ENCODE peak calls at places on chromosomes 13 and 19, in nine cellular contexts. One of them, this sample, is unnamed.

GRCh38 chr13:41502021-41502420 is 44.7 kb downstream of the RGCC start:
- DNase-seq in retinal pigment epithelial cell: no peak
- DNase-seq in HL-60: no peak
- DNase-seq in endodermal cell: no peak
- DNase-seq in adrenal gland: no peak
- DNase-seq in PC-9: no peak
- DNase-seq in BE2C: no peak
- DNase-seq in AG09309: no peak
- DNase-seq in HFF-Myc: no peak
- DNase-seq in this sample: no peak

GRCh38 chr13:59024434-59024833 is 1139.3 kb downstream of the DIAPH3 start:
- DNase-seq in retinal pigment epithelial cell: no peak
- DNase-seq in adrenal gland: no peak
- DNase-seq in BE2C: no peak
- DNase-seq in HL-60: peak
- DNase-seq in HFF-Myc: no peak
- DNase-seq in AG09309: no peak
- DNase-seq in PC-9: no peak
- DNase-seq in endodermal cell: no peak
- DNase-seq in this sample: no peak

GRCh38 chr13:92012787-92013186 is 614.4 kb downstream of the GPC5 start:
- DNase-seq in AG09309: no peak
- DNase-seq in BE2C: peak
- DNase-seq in adrenal gland: no peak
- DNase-seq in PC-9: no peak
- DNase-seq in HL-60: no peak
- DNase-seq in endodermal cell: no peak
- DNase-seq in retinal pigment epithelial cell: no peak
- DNase-seq in HFF-Myc: no peak
- DNase-seq in this sample: no peak

GRCh38 chr19:40641306-40641705 is 40.1 kb downstream of the LTBP4 start:
- DNase-seq in retinal pigment epithelial cell: no peak
- DNase-seq in BE2C: no peak
- DNase-seq in HFF-Myc: no peak
- DNase-seq in adrenal gland: no peak
- DNase-seq in HL-60: no peak
- DNase-seq in endodermal cell: no peak
- DNase-seq in AG09309: no peak
- DNase-seq in PC-9: no peak
- DNase-seq in this sample: no peak

GRCh38 chr19:39467941-39468340 is 12.7 kb upstream of the TIMM50 start:
- DNase-seq in adrenal gland: no peak
- DNase-seq in BE2C: no peak
- DNase-seq in PC-9: no peak
- DNase-seq in endodermal cell: no peak
- DNase-seq in HL-60: no peak
- DNase-seq in AG09309: no peak
- DNase-seq in retinal pigment epithelial cell: no peak
- DNase-seq in HFF-Myc: no peak
- DNase-seq in this sample: no peak

GRCh38 chr19:21934131-21934530 is 76.6 kb downstream of the ZNF208 start:
- DNase-seq in AG09309: no peak
- DNase-seq in BE2C: no peak
- DNase-seq in PC-9: no peak
- DNase-seq in endodermal cell: no peak
- DNase-seq in retinal pigment epithelial cell: no peak
- DNase-seq in adrenal gland: no peak
- DNase-seq in HL-60: no peak
- DNase-seq in HFF-Myc: no peak
- DNase-seq in this sample: no peak

GRCh38 chr19:58170860-58171259 is 12.0 kb upstream of the ZNF274 start:
- DNase-seq in BE2C: no peak
- DNase-seq in AG09309: no peak
- DNase-seq in endodermal cell: no peak
- DNase-seq in adrenal gland: no peak
- DNase-seq in PC-9: no peak
- DNase-seq in retinal pigment epithelial cell: no peak
- DNase-seq in HFF-Myc: no peak
- DNase-seq in HL-60: no peak
- DNase-seq in this sample: no peak

GRCh38 chr19:52679598-52679997 is 41.4 kb upstream of the ZNF83 start:
- DNase-seq in adrenal gland: no peak
- DNase-seq in retinal pigment epithelial cell: no peak
- DNase-seq in AG09309: no peak
- DNase-seq in HFF-Myc: no peak
- DNase-seq in BE2C: no peak
- DNase-seq in endodermal cell: no peak
- DNase-seq in PC-9: no peak
- DNase-seq in HL-60: no peak
- DNase-seq in this sample: no peak

GRCh38 chr13:46747031-46747820 is 49.7 kb downstream of the ESD start:
- DNase-seq in HL-60: no peak
- DNase-seq in adrenal gland: no peak
- DNase-seq in endodermal cell: no peak
- DNase-seq in retinal pigment epithelial cell: no peak
- DNase-seq in AG09309: no peak
- DNase-seq in BE2C: no peak
- DNase-seq in HFF-Myc: no peak
- DNase-seq in PC-9: no peak
- DNase-seq in this sample: no peak

GRCh38 chr19:29831041-29831548 is 19.3 kb downstream of the CCNE1 start:
- DNase-seq in HL-60: no peak
- DNase-seq in PC-9: peak
- DNase-seq in retinal pigment epithelial cell: no peak
- DNase-seq in adrenal gland: no peak
- DNase-seq in AG09309: no peak
- DNase-seq in endodermal cell: peak
- DNase-seq in BE2C: no peak
- DNase-seq in HFF-Myc: no peak
- DNase-seq in this sample: no peak

GRCh38 chr13:113917523-113918371 is 53.9 kb upstream of the GAS6 start:
- DNase-seq in retinal pigment epithelial cell: no peak
- DNase-seq in PC-9: no peak
- DNase-seq in AG09309: no peak
- DNase-seq in HFF-Myc: no peak
- DNase-seq in endodermal cell: peak
- DNase-seq in HL-60: no peak
- DNase-seq in BE2C: no peak
- DNase-seq in adrenal gland: peak
- DNase-seq in this sample: peak

GRCh38 chr13:29474991-29475390 is 120.5 kb downstream of the SLC7A1 start:
- DNase-seq in BE2C: no peak
- DNase-seq in PC-9: no peak
- DNase-seq in HL-60: no peak
- DNase-seq in HFF-Myc: peak
- DNase-seq in retinal pigment epithelial cell: peak
- DNase-seq in adrenal gland: no peak
- DNase-seq in AG09309: peak
- DNase-seq in endodermal cell: no peak
- DNase-seq in this sample: no peak

GRCh38 chr19:41373993-41374392 is 2.3 kb upstream of the TMEM91 start:
- DNase-seq in retinal pigment epithelial cell: peak
- DNase-seq in endodermal cell: no peak
- DNase-seq in AG09309: peak
- DNase-seq in HL-60: no peak
- DNase-seq in adrenal gland: peak
- DNase-seq in BE2C: peak
- DNase-seq in HFF-Myc: peak
- DNase-seq in PC-9: no peak
- DNase-seq in this sample: peak

GRCh38 chr19:3178377-3178972 is at the start of gene S1PR4:
- DNase-seq in AG09309: no peak
- DNase-seq in adrenal gland: no peak
- DNase-seq in HFF-Myc: no peak
- DNase-seq in PC-9: no peak
- DNase-seq in BE2C: no peak
- DNase-seq in endodermal cell: no peak
- DNase-seq in retinal pigment epithelial cell: no peak
- DNase-seq in HL-60: no peak
- DNase-seq in this sample: no peak

GRCh38 chr19:56348289-56348877 is 33.7 kb upstream of the ZSCAN5A start:
- DNase-seq in retinal pigment epithelial cell: no peak
- DNase-seq in HFF-Myc: no peak
- DNase-seq in BE2C: peak
- DNase-seq in endodermal cell: peak
- DNase-seq in PC-9: peak
- DNase-seq in HL-60: no peak
- DNase-seq in adrenal gland: no peak
- DNase-seq in AG09309: no peak
- DNase-seq in this sample: no peak

GRCh38 chr13:58893396-58893795 is 1261.9 kb downstream of the PCDH17 start:
- DNase-seq in HFF-Myc: no peak
- DNase-seq in HL-60: no peak
- DNase-seq in adrenal gland: no peak
- DNase-seq in endodermal cell: no peak
- DNase-seq in BE2C: no peak
- DNase-seq in AG09309: no peak
- DNase-seq in PC-9: no peak
- DNase-seq in retinal pigment epithelial cell: no peak
- DNase-seq in this sample: no peak

GRCh38 chr19:18044825-18045304 is 36.9 kb downstream of the ARRDC2 start:
- DNase-seq in HL-60: peak
- DNase-seq in retinal pigment epithelial cell: no peak
- DNase-seq in PC-9: peak
- DNase-seq in adrenal gland: peak
- DNase-seq in HFF-Myc: no peak
- DNase-seq in BE2C: no peak
- DNase-seq in endodermal cell: peak
- DNase-seq in AG09309: peak
- DNase-seq in this sample: peak

GRCh38 chr19:42111811-42112210 is 20.4 kb downstream of the POU2F2 start:
- DNase-seq in endodermal cell: no peak
- DNase-seq in BE2C: no peak
- DNase-seq in retinal pigment epithelial cell: no peak
- DNase-seq in adrenal gland: no peak
- DNase-seq in PC-9: no peak
- DNase-seq in AG09309: no peak
- DNase-seq in HL-60: no peak
- DNase-seq in HFF-Myc: no peak
- DNase-seq in this sample: no peak

DNA sequence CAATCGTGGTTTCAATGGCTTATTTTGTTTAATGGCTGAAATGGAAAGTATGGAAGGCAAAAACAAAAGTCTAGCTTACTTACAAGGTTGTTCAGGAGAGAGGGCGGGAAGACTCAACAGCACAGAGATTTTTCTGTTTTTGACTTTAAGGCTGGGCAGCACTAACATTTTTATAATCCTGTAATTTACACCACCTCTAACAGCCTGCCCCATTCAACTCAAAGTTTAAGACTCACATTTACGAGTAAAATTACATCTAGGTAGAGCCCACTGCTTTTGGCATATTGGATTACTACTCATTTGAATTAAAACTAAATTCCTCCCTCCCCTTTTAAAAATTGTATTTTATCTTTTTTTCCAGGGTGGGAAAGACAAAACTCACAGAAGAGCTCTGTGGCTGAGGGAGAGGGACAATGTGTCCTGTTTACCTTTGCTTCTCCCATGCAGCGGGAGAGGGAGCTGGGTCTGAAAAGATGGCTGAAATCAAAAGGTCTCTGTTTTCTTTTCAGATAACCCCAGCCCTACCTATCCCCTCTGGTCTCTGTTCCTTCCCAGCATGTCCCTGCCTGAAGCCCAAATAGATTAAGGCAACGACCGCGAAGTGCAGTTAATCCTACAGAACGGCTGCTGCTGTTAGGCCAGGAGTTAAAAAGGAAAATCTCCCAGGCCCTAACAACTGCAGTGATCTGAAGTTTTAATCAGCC is 6.6 kb downstream of the EFNB2 start:
- DNase-seq in HFF-Myc: no peak
- DNase-seq in PC-9: no peak
- DNase-seq in adrenal gland: no peak
- DNase-seq in BE2C: no peak
- DNase-seq in endodermal cell: peak
- DNase-seq in AG09309: no peak
- DNase-seq in HL-60: no peak
- DNase-seq in retinal pigment epithelial cell: no peak
- DNase-seq in this sample: no peak
- H3K4me3 ChIP-seq in HFF-Myc: no peak
- H3K4me3 ChIP-seq in PC-9: no peak
- H3K4me3 ChIP-seq in adrenal gland: no peak
- H3K4me3 ChIP-seq in BE2C: peak
- H3K4me3 ChIP-seq in endodermal cell: no peak
- H3K4me3 ChIP-seq in AG09309: no peak
- H3K4me3 ChIP-seq in HL-60: no peak
- H3K4me3 ChIP-seq in retinal pigment epithelial cell: no peak
- H3K4me3 ChIP-seq in this sample: no peak

GRCh38 chr13:97125810-97126738 is 96.1 kb upstream of the MBNL2 start:
- DNase-seq in PC-9: peak
- DNase-seq in HL-60: peak
- DNase-seq in adrenal gland: peak
- DNase-seq in endodermal cell: no peak
- DNase-seq in BE2C: peak
- DNase-seq in HFF-Myc: no peak
- DNase-seq in AG09309: no peak
- DNase-seq in retinal pigment epithelial cell: no peak
- DNase-seq in this sample: no peak
- TF ChIP-seq CTCF in PC-9: peak
- TF ChIP-seq CTCF in HL-60: no peak
- TF ChIP-seq CTCF in adrenal gland: peak
- TF ChIP-seq CTCF in endodermal cell: no peak
- TF ChIP-seq CTCF in BE2C: no peak
- TF ChIP-seq CTCF in HFF-Myc: no peak
- TF ChIP-seq CTCF in AG09309: no peak
- TF ChIP-seq CTCF in retinal pigment epithelial cell: no peak
- TF ChIP-seq CTCF in this sample: no peak

DNA sequence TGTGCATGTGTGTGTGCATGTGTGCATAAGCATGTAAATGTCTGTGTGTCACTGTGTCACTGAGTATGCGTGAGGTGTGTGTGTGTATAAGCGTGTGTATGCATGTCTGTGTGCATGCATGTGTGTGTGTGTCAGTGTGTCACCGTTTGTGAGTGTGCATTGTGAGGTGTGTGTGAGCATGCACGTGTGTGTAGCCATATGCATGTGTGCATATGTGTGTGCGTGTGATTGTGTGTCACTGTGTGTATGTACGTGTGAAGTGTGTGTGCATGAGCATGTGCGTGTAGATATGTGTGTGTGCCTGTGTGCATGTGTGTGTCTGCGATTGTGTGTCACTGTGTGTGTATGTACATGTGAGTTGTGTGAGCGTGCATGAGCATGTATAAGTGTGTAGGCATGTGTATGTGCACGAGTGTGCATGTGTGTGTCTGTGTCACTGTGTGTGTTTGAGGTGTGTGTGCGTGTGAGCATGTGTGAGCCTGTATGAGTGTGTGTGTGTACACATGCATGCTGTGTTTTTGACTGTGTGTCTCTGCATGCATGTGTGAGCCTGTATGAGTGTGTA is 144.5 kb downstream of the NALCN start:
- DNase-seq in HFF-Myc: no peak
- DNase-seq in retinal pigment epithelial cell: no peak
- DNase-seq in PC-9: no peak
- DNase-seq in BE2C: no peak
- DNase-seq in endodermal cell: no peak
- DNase-seq in HL-60: no peak
- DNase-seq in AG09309: no peak
- DNase-seq in adrenal gland: no peak
- DNase-seq in this sample: no peak
- H3K4me3 ChIP-seq in HFF-Myc: no peak
- H3K4me3 ChIP-seq in retinal pigment epithelial cell: no peak
- H3K4me3 ChIP-seq in PC-9: no peak
- H3K4me3 ChIP-seq in BE2C: no peak
- H3K4me3 ChIP-seq in endodermal cell: no peak
- H3K4me3 ChIP-seq in HL-60: no peak
- H3K4me3 ChIP-seq in AG09309: no peak
- H3K4me3 ChIP-seq in adrenal gland: no peak
- H3K4me3 ChIP-seq in this sample: no peak

GRCh38 chr19:16593181-16593580 is 21.0 kb upstream of the SLC35E1 start:
- DNase-seq in retinal pigment epithelial cell: no peak
- DNase-seq in AG09309: no peak
- DNase-seq in endodermal cell: no peak
- DNase-seq in BE2C: no peak
- DNase-seq in HFF-Myc: no peak
- DNase-seq in HL-60: no peak
- DNase-seq in PC-9: no peak
- DNase-seq in adrenal gland: no peak
- DNase-seq in this sample: no peak
- TF ChIP-seq CTCF in retinal pigment epithelial cell: no peak
- TF ChIP-seq CTCF in AG09309: no peak
- TF ChIP-seq CTCF in endodermal cell: no peak
- TF ChIP-seq CTCF in BE2C: no peak
- TF ChIP-seq CTCF in HFF-Myc: no peak
- TF ChIP-seq CTCF in HL-60: no peak
- TF ChIP-seq CTCF in PC-9: no peak
- TF ChIP-seq CTCF in adrenal gland: no peak
- TF ChIP-seq CTCF in this sample: no peak

This sample was measured in stomach.